ENCODE peak calls at places on chromosomes 4 and X, in six cellular contexts. E is choroid plexus epithelial cell; J is GM06990; Y is CD8-positive, alpha-beta T cell; U is fibroblast of mammary gland; S is OCI-LY7. A is an unnamed sample.
A peak's percentile ranks its signal among the peaks of the same experiment; 100 is the strongest.

GRCh38 chr4:107050525-107051135 is 14.5 kb upstream of the DKK2 start:
- DNase-seq in S (peak; percentile 7), U (peak; percentile 23), E (peak; percentile 40), Y (no peak), J (no peak), A (peak; percentile 22)

GRCh38 chrX:105533951-105534350 is 288.4 kb upstream of the NRK start:
- DNase-seq in U (peak; percentile 21), J (no peak), E (no peak), Y (no peak), S (no peak), A (peak; percentile 34)

GRCh38 chr4:28822163-28822562 is 1898.0 kb upstream of the PCDH7 start:
- DNase-seq in Y (no peak), U (peak; percentile 7), J (no peak), S (no peak), E (no peak), A (peak; percentile 2)

GRCh38 chr4:81564025-81564424 is 92.3 kb upstream of the RASGEF1B start:
- DNase-seq in U (no peak), S (no peak), Y (no peak), J (no peak), E (no peak), A (no peak)

GRCh38 chr4:1629704-1630093 is 54.4 kb downstream of the FAM53A start:
- DNase-seq in S (no peak), U (no peak), Y (no peak), J (no peak), E (no peak), A (no peak)

GRCh38 chrX:15769300-15769954 is 20.9 kb upstream of the ZRSR2 start:
- DNase-seq in J (no peak), E (peak; percentile 16), Y (no peak), S (no peak), U (no peak), A (no peak)

GRCh38 chr4:148064451-148064850 is 332.6 kb downstream of the ARHGAP10 start:
- DNase-seq in E (no peak), U (no peak), J (no peak), S (no peak), Y (no peak), A (no peak)

GRCh38 chr4:153789741-153790651 is 1.1 kb upstream of the SFRP2 start:
- DNase-seq in Y (no peak), E (no peak), U (peak; percentile 76), S (no peak), J (no peak), A (no peak)

GRCh38 chrX:63581390-63581789 is 203.6 kb downstream of the ARHGEF9 start:
- DNase-seq in Y (no peak), E (no peak), S (no peak), J (no peak), U (no peak), A (peak; percentile 9)

GRCh38 chr4:104592894-104593470 is 98.3 kb upstream of the CXXC4 start:
- DNase-seq in S (no peak), J (no peak), E (peak; percentile 21), Y (no peak), U (peak; percentile 7), A (no peak)

GRCh38 chr4:69601065-69601464 is 38.4 kb downstream of the UGT2A2 start:
- DNase-seq in E (no peak), S (no peak), U (no peak), J (no peak), Y (no peak), A (no peak)

GRCh38 chrX:154546354-154547244 is at the start of gene G6PD:
- DNase-seq in J (peak; percentile 84), Y (peak; percentile 59), S (peak; percentile 87), U (peak; percentile 36), E (peak; percentile 46), A (peak; percentile 63)

GRCh38 chr4:16253127-16253960 is 27.1 kb upstream of the TAPT1 start:
- DNase-seq in Y (no peak), U (peak; percentile 91), S (no peak), E (peak; percentile 80), J (no peak), A (peak; percentile 78)

GRCh38 chr4:86934772-86935498 is at the start of gene AFF1:
- DNase-seq in E (peak; percentile 89), J (peak; percentile 98), S (peak; percentile 91), Y (peak; percentile 80), U (peak; percentile 84), A (peak; percentile 92)

GRCh38 chr4:76640252-76640925 is 205.4 kb downstream of the SHROOM3 start:
- DNase-seq in E (no peak), Y (no peak), S (no peak), J (no peak), U (no peak), A (peak; percentile 83)

GRCh38 chr4:76634239-76634638 is 199.2 kb downstream of the SHROOM3 start:
- DNase-seq in E (peak; percentile 72), J (no peak), S (no peak), Y (no peak), U (peak; percentile 59), A (peak; percentile 88)

GRCh38 chr4:76641351-76641750 is 206.3 kb downstream of the SHROOM3 start:
- DNase-seq in U (no peak), J (no peak), E (no peak), Y (no peak), S (no peak), A (no peak)

GRCh38 chr4:76639292-76639691 is 204.3 kb downstream of the SHROOM3 start:
- DNase-seq in E (no peak), U (peak; percentile 37), J (no peak), S (no peak), Y (no peak), A (peak; percentile 93)

GRCh38 chr4:76637704-76638361 is 202.8 kb downstream of the SHROOM3 start:
- DNase-seq in J (no peak), U (peak; percentile 39), E (no peak), S (no peak), Y (no peak), A (peak; percentile 80)
- TF ChIP-seq CTCF in J (no peak), U (no peak), E (no peak), S (no peak), Y (no peak), A (peak; percentile 3)

DNA sequence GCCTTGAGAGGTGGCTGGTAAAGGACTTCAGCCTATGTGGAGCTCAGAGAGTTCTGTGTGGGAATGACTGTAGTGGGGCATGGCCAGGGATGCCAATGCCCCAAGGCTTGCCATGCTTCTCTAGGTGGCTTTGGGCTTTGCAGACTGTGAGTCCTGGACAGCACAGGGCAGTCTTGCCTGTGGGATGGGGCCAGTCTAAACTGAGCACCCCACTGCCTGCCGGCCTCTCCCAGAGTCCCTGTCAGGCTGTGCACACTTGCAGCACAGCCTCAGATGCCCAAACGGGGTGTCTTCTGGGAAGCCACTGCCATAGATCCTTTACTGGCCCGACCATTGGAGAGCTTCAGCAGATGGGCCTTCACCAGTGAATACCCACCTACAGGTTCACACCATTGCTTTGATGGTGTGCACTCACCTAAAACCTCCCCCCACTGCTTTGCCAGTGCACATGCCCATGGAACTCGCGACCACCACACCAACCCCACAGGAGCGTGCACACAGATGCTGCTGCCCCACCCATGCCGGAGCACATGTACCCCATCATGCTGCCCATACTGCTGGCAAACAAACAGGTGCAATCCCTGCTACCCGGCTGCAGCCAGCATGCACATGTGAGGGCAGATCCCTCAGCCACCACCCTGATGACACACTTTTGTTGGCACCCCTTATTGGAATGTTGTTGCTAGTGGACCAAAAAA is 97.3 kb upstream of the CNKSR2 start:
- DNase-seq in U (no peak), E (no peak), S (no peak), Y (no peak), J (no peak), A (no peak)
- H3K4me3 ChIP-seq in U (no peak overlapping the region), E (no peak overlapping the region), S (no peak overlapping the region), Y (no peak overlapping the region), J (no peak overlapping the region), A (no peak overlapping the region)

GRCh38 chrX:135892781-135893180 is 463 bp downstream of the CT45A10 start:
- DNase-seq in S (no peak), J (no peak), E (no peak), Y (no peak), U (no peak), A (no peak)
- TF ChIP-seq CTCF in S (no peak), J (no peak), E (no peak), Y (no peak), U (no peak), A (no peak)

GRCh38 chrX:41014776-41015175 is 70.5 kb upstream of the USP9X start:
- DNase-seq in S (no peak), U (peak; percentile 76), E (no peak), J (no peak), Y (no peak), A (peak; percentile 84)

GRCh38 chrX:41005445-41005992 is 79.7 kb upstream of the USP9X start:
- DNase-seq in U (no peak), Y (no peak), E (no peak), J (no peak), S (no peak), A (no peak)

GRCh38 chrX:41009816-41010187 is 75.4 kb upstream of the USP9X start:
- DNase-seq in S (no peak), U (no peak), E (no peak), J (no peak), Y (no peak), A (no peak)

DNA sequence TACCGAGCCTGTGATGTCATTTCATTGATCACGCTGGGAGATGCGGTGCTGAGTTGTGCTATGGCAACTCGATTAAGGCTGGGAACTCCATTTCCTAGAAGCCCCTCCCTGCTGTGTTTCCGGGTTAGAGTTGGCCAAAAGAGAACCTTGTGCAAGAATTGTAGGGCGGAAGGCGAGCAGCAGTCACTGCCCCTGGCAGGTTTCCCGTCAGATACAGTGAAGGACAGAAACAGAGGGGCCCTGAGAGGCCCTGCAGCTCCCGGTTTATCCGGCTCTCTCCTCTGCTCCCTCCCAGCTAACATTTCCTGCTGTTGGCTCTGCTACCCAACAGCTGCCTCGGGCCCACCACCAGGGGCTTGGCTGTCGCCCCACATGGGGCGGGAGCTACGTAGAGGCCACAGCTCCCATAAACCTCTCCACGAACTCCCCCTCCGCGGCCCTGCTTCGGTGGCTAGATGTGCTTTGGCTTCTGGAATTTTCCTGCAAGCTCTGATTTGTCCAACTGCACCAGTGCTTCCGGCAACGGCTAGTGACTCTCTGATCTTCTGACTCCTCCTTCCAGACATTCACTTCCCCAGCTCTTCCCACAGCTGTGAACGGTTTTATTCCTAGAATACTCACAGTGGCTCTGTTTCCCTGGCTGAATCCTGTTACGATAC is 74.9 kb upstream of the USP9X start:
- DNase-seq in J (peak; percentile 45), U (peak; percentile 91), E (peak; percentile 94), S (no peak), Y (peak; percentile 0), A (peak; percentile 87)
- H3K4me3 ChIP-seq in J (peak overlapping the region; percentile 20), U (peak overlapping the region; percentile 28), E (peak overlapping the region; percentile 39), S (no peak overlapping the region), Y (peak overlapping the region; percentile 59), A (peak overlapping the region; percentile 18)

DNA sequence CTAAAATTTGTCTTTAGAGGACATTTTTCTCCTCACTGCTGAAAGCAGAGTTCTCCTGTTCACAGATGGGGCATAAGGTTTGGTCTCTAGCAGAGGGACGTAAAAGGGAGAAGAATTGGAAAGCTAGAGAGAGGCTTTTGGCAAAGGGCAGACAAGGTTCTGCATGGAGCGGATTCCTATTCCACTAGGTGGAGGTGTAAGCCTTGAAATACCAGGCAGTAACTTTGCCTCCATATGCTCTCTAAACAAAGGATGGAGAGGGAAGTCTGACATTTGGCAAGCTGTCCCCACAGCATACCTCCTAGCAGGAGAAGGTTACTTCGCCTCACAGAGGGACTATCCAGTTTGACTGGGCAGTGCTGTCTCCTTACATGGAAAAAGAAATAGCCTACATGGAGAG is 174.7 kb downstream of the DACH2 start:
- DNase-seq in U (no peak), Y (no peak), E (no peak), S (peak; percentile 0), J (no peak), A (no peak)
- TF ChIP-seq CTCF in U (no peak), Y (no peak), E (no peak), S (peak; percentile 23), J (no peak), A (no peak)